ENCODE peak calls at places on chromosome 3, in eight cellular contexts. C is mesenchymal stem cell; J is brain microvascular endothelial cell; I is AG09309; W is CD8-positive, alpha-beta T cell; K is dorsolateral prefrontal cortex; R is AG04450; S is cardiac fibroblast. Y is an unnamed sample.

GRCh38 chr3:22627993-22628499 is 575.1 kb upstream of the UBE2E2 start:
- DNase-seq in C (no peak), J (no peak), I (no peak), W (no peak), K (no peak), R (no peak), S (no peak), Y (no peak)

GRCh38 chr3:123602325-123602724 is 17.5 kb upstream of the HACD2 start:
- DNase-seq in C (peak), J (peak), I (peak), W (no peak), K (no peak), R (peak), S (peak), Y (no peak)

GRCh38 chr3:49098429-49098828 is 4.6 kb upstream of the QRICH1 start:
- DNase-seq in C (no peak), J (no peak), I (no peak), W (no peak), K (no peak), R (no peak), S (no peak), Y (no peak)

GRCh38 chr3:193342551-193342950 is 36.0 kb downstream of the ATP13A5 start:
- DNase-seq in C (no peak), J (no peak), I (no peak), W (no peak), K (no peak), R (no peak), S (no peak), Y (peak)

GRCh38 chr3:67381667-67382272 is 272.6 kb downstream of the SUCLG2 start:
- DNase-seq in C (peak), J (peak), I (no peak), W (peak), K (no peak), R (no peak), S (peak), Y (no peak)

GRCh38 chr3:33218072-33218445 is 551 bp downstream of the SUSD5 start:
- DNase-seq in C (peak), J (peak), I (no peak), W (no peak), K (no peak), R (no peak), S (peak), Y (peak)

GRCh38 chr3:29281265-29282228 is 676 bp downstream of the RBMS3 start:
- DNase-seq in C (peak), J (peak), I (no peak), W (no peak), K (peak), R (no peak), S (peak), Y (peak)

GRCh38 chr3:168591587-168591986 is 495.9 kb upstream of the GOLIM4 start:
- DNase-seq in C (no peak), J (no peak), I (no peak), W (no peak), K (no peak), R (no peak), S (no peak), Y (no peak)

GRCh38 chr3:57892423-57892822 is 115.8 kb upstream of the FLNB start:
- DNase-seq in C (no peak), J (peak), I (no peak), W (no peak), K (no peak), R (no peak), S (peak), Y (no peak)

GRCh38 chr3:191356586-191357439 is 26.5 kb upstream of the UTS2B start:
- DNase-seq in C (peak), J (peak), I (no peak), W (no peak), K (no peak), R (no peak), S (peak), Y (peak)

GRCh38 chr3:174242311-174243041 is 616.7 kb upstream of the NAALADL2 start:
- DNase-seq in C (no peak), J (no peak), I (no peak), W (no peak), K (no peak), R (no peak), S (peak), Y (no peak)

GRCh38 chr3:126445506-126445905 is 30.2 kb downstream of the ZXDC start:
- DNase-seq in C (no peak), J (no peak), I (no peak), W (no peak), K (no peak), R (no peak), S (no peak), Y (no peak)

GRCh38 chr3:197713477-197713822 is 23.3 kb downstream of the RUBCN start:
- DNase-seq in C (no peak), J (no peak), I (no peak), W (no peak), K (no peak), R (no peak), S (no peak), Y (no peak)

GRCh38 chr3:143507735-143508580 is 340.3 kb downstream of the SLC9A9 start:
- DNase-seq in C (peak), J (peak), I (peak), W (no peak), K (no peak), R (peak), S (peak), Y (no peak)

GRCh38 chr3:177569193-177569592 is 371.9 kb upstream of the TBL1XR1 start:
- DNase-seq in C (no peak), J (no peak), I (no peak), W (no peak), K (no peak), R (no peak), S (no peak), Y (no peak)

GRCh38 chr3:4866841-4867240 is 112.4 kb upstream of the BHLHE40 start:
- DNase-seq in C (peak), J (no peak), I (peak), W (no peak), K (no peak), R (no peak), S (peak), Y (no peak)

GRCh38 chr3:121483290-121483689 is 62.5 kb downstream of the POLQ start:
- DNase-seq in C (peak), J (no peak), I (no peak), W (no peak), K (no peak), R (no peak), S (peak), Y (peak)

GRCh38 chr3:126836220-126836860 is 132.3 kb downstream of the CHCHD6 start:
- DNase-seq in C (no peak), J (no peak), I (no peak), W (no peak), K (no peak), R (no peak), S (no peak), Y (no peak)

GRCh38 chr3:16761576-16761975 is 123.2 kb upstream of the PLCL2 start:
- DNase-seq in C (no peak), J (peak), I (peak), W (no peak), K (no peak), R (no peak), S (no peak), Y (no peak)

GRCh38 chr3:17631617-17632016 is 110.8 kb downstream of the TBC1D5 start:
- DNase-seq in C (no peak), J (no peak), I (no peak), W (no peak), K (no peak), R (no peak), S (no peak), Y (no peak)

GRCh38 chr3:196604548-196604947 is 34.9 kb upstream of the NRROS start:
- DNase-seq in C (no peak), J (no peak), I (no peak), W (peak), K (no peak), R (no peak), S (no peak), Y (no peak)

GRCh38 chr3:186339180-186339912 is 22.7 kb downstream of the DGKG start:
- DNase-seq in C (no peak), J (no peak), I (no peak), W (no peak), K (no peak), R (no peak), S (no peak), Y (no peak)

GRCh38 chr3:65625310-65625709 is 413.4 kb downstream of the MAGI1 start:
- DNase-seq in C (peak), J (no peak), I (no peak), W (no peak), K (no peak), R (no peak), S (no peak), Y (no peak)

GRCh38 chr3:10467204-10467603 is 38.2 kb downstream of the ATP2B2 start:
- DNase-seq in C (no peak), J (no peak), I (no peak), W (no peak), K (no peak), R (no peak), S (no peak), Y (no peak)

GRCh38 chr3:188658606-188659005 is 504.6 kb downstream of the LPP start:
- DNase-seq in C (no peak), J (no peak), I (no peak), W (no peak), K (no peak), R (no peak), S (no peak), Y (no peak)

GRCh38 chr3:72274511-72275295 is 489.8 kb upstream of the PROK2 start:
- DNase-seq in C (peak), J (peak), I (peak), W (no peak), K (no peak), R (peak), S (peak), Y (peak)
- H3K4me3 ChIP-seq in C (peak), J (no peak), I (no peak), W (no peak), K (peak), R (peak), S (peak), Y (no peak)

GRCh38 chr3:185215873-185216586 is 37.8 kb downstream of the EHHADH start:
- DNase-seq in C (peak), J (no peak), I (no peak), W (no peak), K (no peak), R (no peak), S (peak), Y (peak)
- H3K4me3 ChIP-seq in C (peak), J (peak), I (no peak), W (no peak), K (peak), R (no peak), S (no peak), Y (no peak)

DNA sequence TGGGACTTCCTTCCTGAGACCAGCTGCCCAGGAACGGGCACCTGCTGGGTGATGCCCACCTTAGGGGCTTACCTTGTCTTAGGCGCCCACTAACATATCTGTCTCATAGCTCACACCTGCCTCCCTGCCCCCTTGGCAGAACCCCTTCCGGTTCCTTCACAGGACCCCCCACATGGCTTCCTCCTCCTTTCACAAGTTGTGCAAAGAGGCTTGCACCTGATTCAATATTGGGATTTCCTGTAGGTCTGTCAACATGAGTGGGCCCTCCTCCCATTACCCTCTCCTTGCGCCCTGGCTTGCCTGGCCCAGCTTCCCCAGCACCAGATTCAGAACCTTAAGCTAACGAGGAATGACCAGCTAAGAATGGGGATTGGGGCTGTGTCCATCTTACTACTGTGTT is 633 bp downstream of the THPO start:
- DNase-seq in C (no peak), J (no peak), I (no peak), W (no peak), K (no peak), R (no peak), S (no peak), Y (no peak)
- H3K4me3 ChIP-seq in C (no peak), J (no peak), I (no peak), W (no peak), K (no peak), R (no peak), S (no peak), Y (no peak)

GRCh38 chr3:36908647-36909180 is 36.1 kb downstream of the TRANK1 start:
- DNase-seq in C (no peak), J (no peak), I (no peak), W (no peak), K (no peak), R (no peak), S (no peak), Y (no peak)

GRCh38 chr3:36909181-36909580 is 35.7 kb downstream of the TRANK1 start:
- DNase-seq in C (no peak), J (no peak), I (no peak), W (no peak), K (no peak), R (no peak), S (no peak), Y (no peak)

GRCh38 chr3:36909666-36910065 is 35.2 kb downstream of the TRANK1 start:
- DNase-seq in C (no peak), J (no peak), I (no peak), W (no peak), K (no peak), R (no peak), S (no peak), Y (no peak)

GRCh38 chr3:36907911-36908646 is 36.8 kb downstream of the TRANK1 start:
- DNase-seq in C (peak), J (peak), I (no peak), W (peak), K (no peak), R (peak), S (peak), Y (no peak)

DNA sequence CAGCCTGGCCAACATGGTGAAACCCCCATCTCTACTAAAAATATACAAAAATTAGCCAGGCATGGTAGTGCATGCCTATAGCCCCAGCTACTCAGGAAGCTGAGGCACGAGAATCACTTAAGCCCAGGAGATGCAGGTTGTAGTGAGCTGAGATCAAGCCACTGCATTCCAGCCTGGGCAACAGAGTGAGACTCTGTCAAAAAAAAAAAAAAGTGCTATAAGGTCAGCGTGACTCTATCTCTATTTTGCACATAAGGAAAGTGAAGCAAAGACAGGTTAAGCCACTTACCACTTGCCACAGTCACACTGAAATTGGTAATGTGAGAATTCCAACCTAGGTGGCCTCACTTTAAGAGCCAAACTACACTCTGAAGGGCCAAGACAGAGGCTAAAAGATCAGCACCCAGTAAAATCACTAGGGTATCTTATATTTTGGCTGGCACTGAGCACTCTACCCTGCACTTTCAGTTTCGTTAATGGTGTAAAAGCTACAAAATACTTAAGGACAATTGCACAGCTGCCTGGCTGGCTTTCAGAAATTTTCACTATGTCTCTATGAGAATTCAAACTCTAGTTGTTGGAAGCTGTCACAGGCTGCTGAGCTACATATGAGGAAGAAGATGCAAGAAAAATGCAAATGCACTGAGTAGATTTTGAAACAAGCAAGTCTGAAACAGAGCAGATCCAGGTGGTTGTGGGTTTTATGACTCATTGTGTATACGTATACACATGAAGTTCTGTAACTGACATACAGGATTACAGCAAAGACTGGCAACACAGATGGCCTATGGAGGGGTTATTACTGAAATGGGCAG is 32.7 kb downstream of the TRANK1 start:
- DNase-seq in C (peak), J (peak), I (peak), W (peak), K (no peak), R (peak), S (peak), Y (no peak)
- H3K4me3 ChIP-seq in C (peak), J (no peak), I (no peak), W (peak), K (no peak), R (peak), S (no peak), Y (no peak)

GRCh38 chr3:43181202-43181910 is 75.5 kb upstream of the POMGNT2 start:
- DNase-seq in C (no peak), J (no peak), I (no peak), W (peak), K (no peak), R (no peak), S (no peak), Y (no peak)
- H3K4me3 ChIP-seq in C (no peak), J (no peak), I (no peak), W (no peak), K (no peak), R (no peak), S (no peak), Y (no peak)

Y was measured in mesendoderm.